ENCODE peak calls at places on chromosomes 6 and 20, in eight cellular contexts. R, C, K, J, N, X, V and S are unnamed samples.

GRCh38 chr6:33787954-33788693 is 806 bp downstream of the LEMD2 start:
- DNase-seq in C (peak; percentile 34), X (peak; percentile 87), K (peak; percentile 77), R (peak; percentile 86), J (peak; percentile 42), V (peak; percentile 74), N (peak; percentile 34), S (peak; percentile 87)

GRCh38 chr6:42961020-42961470 is 491 bp downstream of the GNMT start:
- DNase-seq in X (no peak), J (no peak), V (no peak), K (no peak), C (no peak), R (no peak), N (no peak), S (no peak)

GRCh38 chr6:108361312-108361932 is 66.6 kb downstream of the AFG1L start:
- DNase-seq in R (no peak), K (no peak), J (no peak), N (no peak), C (no peak), V (no peak), X (no peak), S (no peak)

GRCh38 chr20:6735913-6736845 is 31.3 kb upstream of the BMP2 start:
- DNase-seq in X (no peak), J (no peak), C (no peak), R (no peak), N (no peak), K (peak; percentile 33), V (no peak), S (peak; percentile 7)

GRCh38 chr6:84193140-84193708 is 34.2 kb downstream of the CEP162 start:
- DNase-seq in C (no peak), J (no peak), V (no peak), R (peak; percentile 92), X (no peak), N (no peak), K (no peak), S (peak; percentile 24)

GRCh38 chr20:846894-847278 is 13.4 kb downstream of the FAM110A start:
- DNase-seq in V (peak; percentile 64), C (no peak), N (peak; percentile 50), X (no peak), R (no peak), J (peak; percentile 48), K (no peak), S (no peak)

GRCh38 chr6:154872605-154873004 is 122.5 kb upstream of the TIAM2 start:
- DNase-seq in J (no peak), K (no peak), R (no peak), C (no peak), N (no peak), V (no peak), X (no peak), S (no peak)

GRCh38 chr20:34621383-34622367 is 55.2 kb downstream of the PIGU start:
- DNase-seq in K (no peak), X (no peak), V (no peak), N (no peak), R (peak; percentile 31), C (no peak), J (no peak), S (peak; percentile 56)

GRCh38 chr20:41443667-41444066 is 77.0 kb upstream of the EMILIN3 start:
- DNase-seq in X (no peak), C (no peak), R (no peak), N (no peak), K (no peak), V (no peak), J (no peak), S (no peak)

GRCh38 chr6:119442776-119443184 is 93.2 kb upstream of the MAN1A1 start:
- DNase-seq in C (no peak), R (no peak), X (no peak), V (peak; percentile 76), J (no peak), K (no peak), N (no peak), S (no peak)

GRCh38 chr20:47263080-47263479 is 93.4 kb downstream of the ZMYND8 start:
- DNase-seq in K (no peak), V (no peak), J (no peak), C (no peak), R (no peak), N (no peak), X (no peak), S (no peak)

GRCh38 chr6:52498538-52499017 is 78.3 kb downstream of the TRAM2 start:
- DNase-seq in K (no peak), V (no peak), C (no peak), J (no peak), N (no peak), X (no peak), R (no peak), S (no peak)

GRCh38 chr6:160398674-160399271 is 50.6 kb downstream of the SLC22A3 start:
- DNase-seq in K (no peak), X (no peak), J (no peak), C (no peak), V (peak; percentile 35), N (no peak), R (peak; percentile 7), S (peak; percentile 74)

GRCh38 chr20:40663991-40664880 is 24.8 kb downstream of the MAFB start:
- DNase-seq in C (no peak), R (no peak), V (no peak), X (no peak), J (no peak), K (no peak), N (no peak), S (no peak)